ENCODE peak calls at places on chromosomes 2 and 18, in seven cellular contexts. One of them, this sample, is unnamed. For H3K27me3 and H3K9me3, the result is how much of the 10 kb centered on the place peaks cover.

GRCh38 chr2:28821295-28821958 is 10.8 kb downstream of the SPDYA start:
- DNase-seq in pancreas: peak
- DNase-seq in tibial artery: no peak
- DNase-seq in neural progenitor cell: peak
- DNase-seq in CD4-positive, alpha-beta memory T cell: peak
- DNase-seq in body of pancreas: peak
- DNase-seq in mammary epithelial cell: peak
- DNase-seq in this sample: peak

GRCh38 chr18:22185298-22185697 is 15.9 kb downstream of the GATA6 start:
- DNase-seq in tibial artery: peak
- DNase-seq in body of pancreas: peak
- DNase-seq in mammary epithelial cell: no peak
- DNase-seq in CD4-positive, alpha-beta memory T cell: no peak
- DNase-seq in pancreas: no peak
- DNase-seq in neural progenitor cell: peak
- DNase-seq in this sample: peak

GRCh38 chr2:214104967-214105366 is 305.9 kb upstream of the VWC2L start:
- DNase-seq in body of pancreas: no peak
- DNase-seq in tibial artery: no peak
- DNase-seq in neural progenitor cell: no peak
- DNase-seq in CD4-positive, alpha-beta memory T cell: no peak
- DNase-seq in mammary epithelial cell: no peak
- DNase-seq in pancreas: no peak
- DNase-seq in this sample: no peak

GRCh38 chr2:5409925-5410360 is 282.2 kb upstream of the SOX11 start:
- DNase-seq in tibial artery: no peak
- DNase-seq in CD4-positive, alpha-beta memory T cell: no peak
- DNase-seq in neural progenitor cell: peak
- DNase-seq in pancreas: no peak
- DNase-seq in body of pancreas: no peak
- DNase-seq in mammary epithelial cell: no peak
- DNase-seq in this sample: no peak

GRCh38 chr2:1865716-1866234 is 121.5 kb upstream of the PXDN start:
- DNase-seq in body of pancreas: no peak
- DNase-seq in CD4-positive, alpha-beta memory T cell: no peak
- DNase-seq in tibial artery: no peak
- DNase-seq in mammary epithelial cell: no peak
- DNase-seq in pancreas: no peak
- DNase-seq in neural progenitor cell: no peak
- DNase-seq in this sample: no peak

GRCh38 chr2:118539290-118539689 is 308.2 kb downstream of the EN1 start:
- DNase-seq in neural progenitor cell: peak
- DNase-seq in CD4-positive, alpha-beta memory T cell: no peak
- DNase-seq in tibial artery: peak
- DNase-seq in pancreas: peak
- DNase-seq in mammary epithelial cell: no peak
- DNase-seq in body of pancreas: peak
- DNase-seq in this sample: peak

GRCh38 chr2:231356474-231356849 is 39.0 kb upstream of the B3GNT7 start:
- DNase-seq in mammary epithelial cell: no peak
- DNase-seq in CD4-positive, alpha-beta memory T cell: no peak
- DNase-seq in pancreas: no peak
- DNase-seq in tibial artery: no peak
- DNase-seq in neural progenitor cell: no peak
- DNase-seq in body of pancreas: no peak
- DNase-seq in this sample: no peak

GRCh38 chr2:16623046-16623445 is 42.6 kb downstream of the CYRIA start:
- DNase-seq in CD4-positive, alpha-beta memory T cell: no peak
- DNase-seq in pancreas: no peak
- DNase-seq in tibial artery: no peak
- DNase-seq in mammary epithelial cell: peak
- DNase-seq in neural progenitor cell: no peak
- DNase-seq in body of pancreas: no peak
- DNase-seq in this sample: no peak

GRCh38 chr2:64018715-64019082 is 529 bp downstream of the VPS54 start:
- DNase-seq in tibial artery: peak
- DNase-seq in neural progenitor cell: peak
- DNase-seq in CD4-positive, alpha-beta memory T cell: no peak
- DNase-seq in body of pancreas: peak
- DNase-seq in mammary epithelial cell: no peak
- DNase-seq in pancreas: peak
- DNase-seq in this sample: no peak

GRCh38 chr2:173962036-173962435 is 3.1 kb downstream of the SP3 start:
- DNase-seq in tibial artery: no peak
- DNase-seq in pancreas: no peak
- DNase-seq in CD4-positive, alpha-beta memory T cell: no peak
- DNase-seq in body of pancreas: no peak
- DNase-seq in mammary epithelial cell: no peak
- DNase-seq in neural progenitor cell: no peak
- DNase-seq in this sample: no peak

GRCh38 chr2:12046641-12047040 is 300.2 kb downstream of the LPIN1 start:
- DNase-seq in pancreas: no peak
- DNase-seq in tibial artery: no peak
- DNase-seq in CD4-positive, alpha-beta memory T cell: no peak
- DNase-seq in mammary epithelial cell: peak
- DNase-seq in neural progenitor cell: no peak
- DNase-seq in body of pancreas: no peak
- DNase-seq in this sample: no peak

GRCh38 chr18:29711931-29712330 is 1330.6 kb downstream of the DSC3 start:
- DNase-seq in body of pancreas: no peak
- DNase-seq in tibial artery: no peak
- DNase-seq in pancreas: no peak
- DNase-seq in neural progenitor cell: no peak
- DNase-seq in mammary epithelial cell: no peak
- DNase-seq in CD4-positive, alpha-beta memory T cell: no peak
- DNase-seq in this sample: no peak

GRCh38 chr18:2410688-2411087 is 160.6 kb downstream of the METTL4 start:
- DNase-seq in neural progenitor cell: no peak
- DNase-seq in tibial artery: no peak
- DNase-seq in mammary epithelial cell: peak
- DNase-seq in body of pancreas: no peak
- DNase-seq in CD4-positive, alpha-beta memory T cell: no peak
- DNase-seq in pancreas: no peak
- DNase-seq in this sample: no peak

GRCh38 chr2:239553376-239554000 is 152.7 kb upstream of the HDAC4 start:
- DNase-seq in CD4-positive, alpha-beta memory T cell: no peak
- DNase-seq in body of pancreas: no peak
- DNase-seq in neural progenitor cell: no peak
- DNase-seq in mammary epithelial cell: no peak
- DNase-seq in pancreas: no peak
- DNase-seq in tibial artery: no peak
- DNase-seq in this sample: no peak

GRCh38 chr2:189163889-189164288 is 15.7 kb downstream of the COL5A2 start:
- DNase-seq in neural progenitor cell: no peak
- DNase-seq in CD4-positive, alpha-beta memory T cell: no peak
- DNase-seq in pancreas: no peak
- DNase-seq in body of pancreas: no peak
- DNase-seq in mammary epithelial cell: no peak
- DNase-seq in tibial artery: no peak
- DNase-seq in this sample: no peak

GRCh38 chr2:240464514-240465241 is 29.2 kb downstream of the GPC1 start:
- DNase-seq in body of pancreas: peak
- DNase-seq in CD4-positive, alpha-beta memory T cell: no peak
- DNase-seq in pancreas: peak
- DNase-seq in neural progenitor cell: no peak
- DNase-seq in tibial artery: no peak
- DNase-seq in mammary epithelial cell: no peak
- DNase-seq in this sample: peak

GRCh38 chr2:86068098-86069047 is 37.3 kb downstream of the POLR1A start:
- DNase-seq in mammary epithelial cell: no peak
- DNase-seq in CD4-positive, alpha-beta memory T cell: peak
- DNase-seq in tibial artery: no peak
- DNase-seq in neural progenitor cell: no peak
- DNase-seq in pancreas: no peak
- DNase-seq in body of pancreas: no peak
- DNase-seq in this sample: no peak

GRCh38 chr2:101185085-101185484 is 33.9 kb upstream of the TBC1D8 start:
- DNase-seq in mammary epithelial cell: peak
- DNase-seq in tibial artery: no peak
- DNase-seq in neural progenitor cell: no peak
- DNase-seq in pancreas: no peak
- DNase-seq in CD4-positive, alpha-beta memory T cell: no peak
- DNase-seq in body of pancreas: no peak
- DNase-seq in this sample: no peak

GRCh38 chr2:100186126-100186525 is 43.7 kb upstream of the AFF3 start:
- DNase-seq in neural progenitor cell: no peak
- DNase-seq in tibial artery: no peak
- DNase-seq in body of pancreas: no peak
- DNase-seq in mammary epithelial cell: no peak
- DNase-seq in CD4-positive, alpha-beta memory T cell: no peak
- DNase-seq in pancreas: no peak
- DNase-seq in this sample: no peak

GRCh38 chr2:23900133-23900926 is 26.6 kb downstream of the ATAD2B start:
- DNase-seq in pancreas: no peak
- DNase-seq in body of pancreas: no peak
- DNase-seq in CD4-positive, alpha-beta memory T cell: no peak
- DNase-seq in tibial artery: no peak
- DNase-seq in mammary epithelial cell: peak
- DNase-seq in neural progenitor cell: peak
- DNase-seq in this sample: no peak

GRCh38 chr2:38750011-38750792 is 959 bp downstream of the SRSF7 start:
- DNase-seq in tibial artery: peak
- DNase-seq in pancreas: peak
- DNase-seq in mammary epithelial cell: peak
- DNase-seq in body of pancreas: peak
- DNase-seq in neural progenitor cell: peak
- DNase-seq in CD4-positive, alpha-beta memory T cell: no peak
- DNase-seq in this sample: peak

GRCh38 chr2:30305235-30305634 is 73.9 kb downstream of the LBH start:
- DNase-seq in body of pancreas: no peak
- DNase-seq in pancreas: no peak
- DNase-seq in tibial artery: no peak
- DNase-seq in CD4-positive, alpha-beta memory T cell: no peak
- DNase-seq in neural progenitor cell: no peak
- DNase-seq in mammary epithelial cell: peak
- DNase-seq in this sample: no peak

DNA sequence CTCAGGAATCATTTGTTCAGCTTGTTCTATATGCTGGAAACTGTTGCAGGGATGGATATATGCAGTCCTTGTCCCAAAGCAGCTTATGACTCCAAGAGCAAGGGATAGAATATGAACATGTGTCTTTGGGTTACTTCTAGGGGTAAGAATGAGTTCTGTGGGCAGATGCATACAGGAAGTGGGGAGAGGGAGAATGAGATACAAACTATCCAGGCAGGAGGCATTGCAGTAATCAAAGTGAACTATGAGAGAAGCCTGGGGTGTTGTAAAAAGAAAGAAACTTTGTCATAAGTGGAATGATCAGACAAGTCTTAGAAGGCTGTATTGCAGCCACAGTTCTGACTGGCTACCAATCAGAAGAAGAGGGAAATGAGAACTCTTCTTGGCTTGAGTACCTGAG is 44.8 kb upstream of the RAB6D start:
- DNase-seq in body of pancreas: no peak
- DNase-seq in pancreas: no peak
- DNase-seq in CD4-positive, alpha-beta memory T cell: no peak
- DNase-seq in tibial artery: no peak
- DNase-seq in neural progenitor cell: no peak
- DNase-seq in mammary epithelial cell: no peak
- DNase-seq in this sample: no peak
- H3K27me3 ChIP-seq in body of pancreas: under half
- H3K27me3 ChIP-seq in pancreas: under half
- H3K27me3 ChIP-seq in CD4-positive, alpha-beta memory T cell: under half
- H3K27me3 ChIP-seq in tibial artery: under half
- H3K27me3 ChIP-seq in neural progenitor cell: under half
- H3K27me3 ChIP-seq in mammary epithelial cell: under half
- H3K27me3 ChIP-seq in this sample: under half

DNA sequence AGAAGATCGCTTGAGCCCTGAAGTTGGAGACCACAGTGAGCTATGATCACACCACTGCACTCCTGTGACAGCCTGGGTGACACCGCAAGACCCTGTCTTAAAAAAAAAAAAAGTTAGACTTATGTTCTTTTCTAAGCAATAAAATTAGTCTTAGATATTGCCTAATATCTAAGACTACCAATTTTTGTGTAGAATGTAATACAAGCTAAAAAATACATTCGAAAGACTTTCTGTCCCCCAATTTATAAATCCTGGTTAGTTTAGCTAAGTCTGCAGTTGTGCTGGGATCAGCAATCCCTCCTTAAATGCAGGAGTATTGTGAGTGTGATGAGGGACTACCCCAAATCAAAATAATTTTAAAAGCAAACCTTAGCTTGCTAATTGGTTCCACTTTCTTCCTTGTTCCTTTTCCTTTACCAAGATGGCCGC is 358 bp upstream of the STAMBP start:
- DNase-seq in CD4-positive, alpha-beta memory T cell: no peak
- DNase-seq in mammary epithelial cell: no peak
- DNase-seq in neural progenitor cell: no peak
- DNase-seq in tibial artery: no peak
- DNase-seq in pancreas: no peak
- DNase-seq in body of pancreas: no peak
- DNase-seq in this sample: no peak
- H3K4me3 ChIP-seq in CD4-positive, alpha-beta memory T cell: peak
- H3K4me3 ChIP-seq in mammary epithelial cell: peak
- H3K4me3 ChIP-seq in neural progenitor cell: peak
- H3K4me3 ChIP-seq in tibial artery: peak
- H3K4me3 ChIP-seq in pancreas: peak
- H3K4me3 ChIP-seq in body of pancreas: no peak
- H3K4me3 ChIP-seq in this sample: peak

GRCh38 chr18:79930020-79930642 is 21.3 kb downstream of the SLC66A2 start:
- DNase-seq in tibial artery: no peak
- DNase-seq in CD4-positive, alpha-beta memory T cell: no peak
- DNase-seq in neural progenitor cell: no peak
- DNase-seq in mammary epithelial cell: no peak
- DNase-seq in body of pancreas: no peak
- DNase-seq in pancreas: no peak
- DNase-seq in this sample: no peak
- H3K9me3 ChIP-seq in tibial artery: under half
- H3K9me3 ChIP-seq in CD4-positive, alpha-beta memory T cell: under half
- H3K9me3 ChIP-seq in neural progenitor cell: under half
- H3K9me3 ChIP-seq in mammary epithelial cell: under half
- H3K9me3 ChIP-seq in body of pancreas: under half
- H3K9me3 ChIP-seq in pancreas: under half
- H3K9me3 ChIP-seq in this sample: under half

GRCh38 chr18:26655614-26656400 is 107.5 kb upstream of the KCTD1 start:
- DNase-seq in tibial artery: peak
- DNase-seq in neural progenitor cell: peak
- DNase-seq in body of pancreas: peak
- DNase-seq in mammary epithelial cell: peak
- DNase-seq in CD4-positive, alpha-beta memory T cell: no peak
- DNase-seq in pancreas: peak
- DNase-seq in this sample: peak
- H3K27me3 ChIP-seq in tibial artery: under half
- H3K27me3 ChIP-seq in neural progenitor cell: half or more
- H3K27me3 ChIP-seq in body of pancreas: under half
- H3K27me3 ChIP-seq in mammary epithelial cell: under half
- H3K27me3 ChIP-seq in CD4-positive, alpha-beta memory T cell: under half
- H3K27me3 ChIP-seq in pancreas: under half
- H3K27me3 ChIP-seq in this sample: under half